ENCODE peak calls at places on chromosomes 13 and 19, in ten cellular contexts. Q, G, U, C, Z, R, V, P, S and E are unnamed samples.
A peak's percentile ranks its signal among the peaks of the same experiment; 100 is the strongest.

GRCh38 chr19:8441725-8442544 is 2.8 kb upstream of the HNRNPM start:
- DNase-seq in Q (no peak), G (no peak), U (no peak), C (no peak), Z (no peak), R (no peak), V (no peak), P (no peak), S (no peak), E (no peak)

GRCh38 chr13:20291037-20291436 is 58.9 kb upstream of the GJB6 start:
- DNase-seq in Q (no peak), G (no peak), U (no peak), C (no peak), Z (no peak), R (peak; percentile 39), V (no peak), P (no peak), S (no peak), E (no peak)

GRCh38 chr19:50328257-50329145 is 676 bp downstream of the KCNC3 start:
- DNase-seq in Q (peak; percentile 57), G (no peak), U (peak; percentile 42), C (no peak), Z (no peak), R (no peak), V (peak; percentile 57), P (no peak), S (no peak), E (no peak)

GRCh38 chr13:77492982-77493381 is 42.5 kb upstream of the SCEL start:
- DNase-seq in Q (peak; percentile 42), G (no peak), U (no peak), C (no peak), Z (no peak), R (no peak), V (no peak), P (peak; percentile 46), S (no peak), E (no peak)

GRCh38 chr19:5624154-5624663 is 1.3 kb downstream of the SAFB start:
- DNase-seq in Q (no peak), G (no peak), U (peak; percentile 33), C (no peak), Z (peak; percentile 71), R (peak; percentile 44), V (peak; percentile 44), P (peak; percentile 43), S (no peak), E (no peak)

GRCh38 chr13:78595819-78596700 is 7.3 kb downstream of the POU4F1 start:
- DNase-seq in Q (peak; percentile 19), G (no peak), U (peak; percentile 20), C (no peak), Z (no peak), R (no peak), V (no peak), P (no peak), S (no peak), E (no peak)

GRCh38 chr13:59483441-59484116 is 680.1 kb downstream of the DIAPH3 start:
- DNase-seq in Q (no peak), G (no peak), U (no peak), C (no peak), Z (no peak), R (no peak), V (no peak), P (peak; percentile 87), S (no peak), E (no peak)

GRCh38 chr13:73018336-73018735 is 40.5 kb upstream of the KLF5 start:
- DNase-seq in Q (peak; percentile 35), G (no peak), U (no peak), C (no peak), Z (no peak), R (no peak), V (no peak), P (peak; percentile 64), S (no peak), E (no peak)

GRCh38 chr13:34128661-34129060 is 310.7 kb downstream of the RFC3 start:
- DNase-seq in Q (no peak), G (no peak), U (no peak), C (no peak), Z (no peak), R (no peak), V (no peak), P (no peak), S (no peak), E (no peak)

GRCh38 chr13:104140557-104140956 is 1074.3 kb upstream of the SLC10A2 start:
- DNase-seq in Q (no peak), G (no peak), U (no peak), C (no peak), Z (no peak), R (no peak), V (no peak), P (peak; percentile 73), S (no peak), E (no peak)

GRCh38 chr13:111213964-111214726 is 99.0 kb downstream of the ARHGEF7 start:
- DNase-seq in Q (no peak), G (no peak), U (no peak), C (no peak), Z (peak; percentile 59), R (no peak), V (no peak), P (no peak), S (no peak), E (peak; percentile 44)

GRCh38 chr13:23656637-23657036 is 86.4 kb downstream of the TNFRSF19 start:
- DNase-seq in Q (no peak), G (no peak), U (no peak), C (no peak), Z (no peak), R (no peak), V (no peak), P (peak; percentile 95), S (no peak), E (no peak)

GRCh38 chr19:35106291-35106583 is 9.4 kb upstream of the FXYD3 start:
- DNase-seq in Q (no peak), G (no peak), U (no peak), C (no peak), Z (no peak), R (no peak), V (no peak), P (no peak), S (peak; percentile 65), E (no peak)

GRCh38 chr13:89199138-89199537 is 1528.0 kb downstream of the SLITRK5 start:
- DNase-seq in Q (no peak), G (no peak), U (no peak), C (no peak), Z (no peak), R (no peak), V (no peak), P (peak; percentile 60), S (no peak), E (no peak)

GRCh38 chr19:55223291-55224037 is 5.1 kb downstream of the TMEM86B start:
- DNase-seq in Q (no peak), G (no peak), U (no peak), C (no peak), Z (no peak), R (no peak), V (no peak), P (no peak), S (no peak), E (no peak)

GRCh38 chr13:32116210-32116609 is 84.6 kb downstream of the FRY start:
- DNase-seq in Q (no peak), G (no peak), U (no peak), C (no peak), Z (no peak), R (no peak), V (no peak), P (peak; percentile 35), S (no peak), E (no peak)

GRCh38 chr13:78131811-78132210 is 213.2 kb upstream of the EDNRB start:
- DNase-seq in Q (no peak), G (no peak), U (no peak), C (no peak), Z (no peak), R (no peak), V (no peak), P (no peak), S (no peak), E (no peak)

DNA sequence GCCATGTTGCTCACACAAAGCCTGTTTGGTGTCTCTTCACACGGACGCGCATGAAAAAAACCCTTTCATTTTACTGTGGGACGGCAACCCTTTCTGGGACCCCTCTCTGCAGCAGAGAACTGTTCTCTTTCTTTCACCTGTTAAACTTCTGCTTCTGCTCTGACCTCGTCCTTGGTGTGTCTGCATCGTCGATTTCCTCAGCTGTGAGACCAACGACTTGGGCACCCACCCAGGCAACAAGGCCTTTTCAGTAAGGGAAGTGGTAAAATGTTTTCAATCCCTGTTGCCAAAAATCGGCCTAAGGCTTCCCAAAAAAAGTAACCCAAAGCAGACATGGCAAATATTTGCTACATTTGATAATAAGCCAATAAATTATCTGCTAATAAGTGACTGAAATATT is 515.3 kb downstream of the IRS2 start:
- DNase-seq in Q (no peak), G (no peak), U (no peak), C (no peak), Z (no peak), R (no peak), V (no peak), P (no peak), S (no peak), E (no peak)
- H3K27ac ChIP-seq in Q (peak overlapping the region; percentile 83), G (peak overlapping the region; percentile 64), U (no peak overlapping the region), C (no peak overlapping the region), Z (no peak overlapping the region), R (no peak overlapping the region), V (no peak overlapping the region), P (no peak overlapping the region), S (no peak overlapping the region), E (no peak overlapping the region)

GRCh38 chr13:29936051-29936813 is 85.8 kb upstream of the UBL3 start:
- DNase-seq in Q (no peak), G (no peak), U (no peak), C (no peak), Z (no peak), R (no peak), V (peak; percentile 28), P (no peak), S (no peak), E (no peak)
- H3K27ac ChIP-seq in Q (no peak overlapping the region), G (no peak overlapping the region), U (no peak overlapping the region), C (peak overlapping the region; percentile 82), Z (no peak overlapping the region), R (peak overlapping the region; percentile 46), V (no peak overlapping the region), P (no peak overlapping the region), S (peak overlapping the region; percentile 61), E (peak overlapping the region; percentile 37)

DNA sequence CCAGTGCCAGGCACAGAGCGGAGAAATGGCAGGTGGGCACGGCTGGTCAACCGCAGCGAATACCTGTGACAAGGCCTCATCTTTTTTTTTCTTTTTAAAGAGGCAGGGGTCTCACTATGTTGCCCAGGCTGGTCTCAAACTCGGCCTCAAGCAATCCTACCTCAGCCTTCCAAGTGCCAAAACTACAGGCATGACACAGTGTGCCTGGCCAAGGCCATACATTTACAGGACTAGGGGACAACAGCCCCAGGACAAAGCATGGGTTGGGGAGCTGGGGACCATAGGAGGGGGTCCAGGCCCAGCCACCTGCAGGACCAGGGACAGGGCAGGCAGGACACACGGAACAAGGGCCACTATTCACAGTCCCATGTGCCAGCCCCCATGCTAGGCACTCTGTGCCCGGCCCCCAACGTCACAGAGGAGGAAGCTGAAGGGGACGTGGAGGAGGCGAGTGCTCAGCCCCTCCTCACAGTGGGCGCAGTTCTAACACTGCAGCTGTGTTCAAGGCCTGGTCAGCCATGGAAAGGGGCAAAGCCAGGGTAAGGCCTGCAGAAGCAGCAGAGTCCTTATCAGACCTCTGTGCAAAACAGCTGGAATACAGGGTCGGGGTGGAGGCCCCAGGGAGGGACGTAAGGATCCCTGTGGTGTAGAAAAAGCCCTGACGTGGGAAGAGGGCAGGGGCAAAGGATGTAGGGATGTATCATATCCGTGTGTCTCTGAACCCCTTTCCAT is 28.3 kb downstream of the SH3GL1 start:
- DNase-seq in Q (no peak), G (no peak), U (no peak), C (no peak), Z (no peak), R (no peak), V (no peak), P (no peak), S (no peak), E (no peak)
- H3K27ac ChIP-seq in Q (no peak overlapping the region), G (no peak overlapping the region), U (no peak overlapping the region), C (no peak overlapping the region), Z (peak overlapping the region; percentile 85), R (no peak overlapping the region), V (no peak overlapping the region), P (no peak overlapping the region), S (no peak overlapping the region), E (peak overlapping the region; percentile 6)

GRCh38 chr19:30387311-30388115 is 15.3 kb downstream of the ZNF536 start:
- DNase-seq in Q (no peak), G (no peak), U (no peak), C (no peak), Z (no peak), R (no peak), V (no peak), P (no peak), S (no peak), E (no peak)
- H3K27ac ChIP-seq in Q (no peak overlapping the region), G (no peak overlapping the region), U (no peak overlapping the region), C (no peak overlapping the region), Z (no peak overlapping the region), R (no peak overlapping the region), V (no peak overlapping the region), P (no peak overlapping the region), S (no peak overlapping the region), E (no peak overlapping the region)